ENCODE peak calls at places on chromosomes 6 and 20, in seven cellular contexts. Q is HCT116, I is SK-N-SH, U is K562, F is GM12878, T is H1, G is HepG2. L is an unnamed sample.

GRCh38 chr6:154893927-154894326 is 101.2 kb upstream of the TIAM2 start:
- DNase-seq in Q (no peak), I (no peak), U (no peak), F (no peak), T (no peak), G (no peak), L (no peak)

GRCh38 chr6:87393026-87393622 is 14.6 kb upstream of the CFAP206 start:
- DNase-seq in Q (peak), I (peak), U (peak), F (no peak), T (no peak), G (peak), L (peak)

GRCh38 chr6:8063762-8064637 is at the start of gene BLOC1S5:
- DNase-seq in Q (peak), I (peak), U (peak), F (peak), T (peak), G (peak), L (peak)

GRCh38 chr6:142372348-142372747 is 70.5 kb downstream of the ADGRG6 start:
- DNase-seq in Q (peak), I (no peak), U (no peak), F (no peak), T (no peak), G (no peak), L (peak)

GRCh38 chr6:154887051-154887450 is 108.1 kb upstream of the TIAM2 start:
- DNase-seq in Q (no peak), I (no peak), U (no peak), F (no peak), T (no peak), G (no peak), L (no peak)

GRCh38 chr6:132412656-132413500 is 11.6 kb upstream of the MOXD1 start:
- DNase-seq in Q (no peak), I (no peak), U (no peak), F (no peak), T (no peak), G (no peak), L (no peak)

GRCh38 chr6:106477158-106477557 is 116.6 kb downstream of the CRYBG1 start:
- DNase-seq in Q (no peak), I (no peak), U (no peak), F (no peak), T (no peak), G (no peak), L (no peak)

GRCh38 chr20:32577657-32578056 is 7.5 kb downstream of the NOL4L start:
- DNase-seq in Q (no peak), I (no peak), U (no peak), F (no peak), T (no peak), G (no peak), L (no peak)

GRCh38 chr6:168372871-168373270 is 53.3 kb upstream of the DACT2 start:
- DNase-seq in Q (no peak), I (no peak), U (no peak), F (no peak), T (no peak), G (no peak), L (no peak)
- TF ChIP-seq JUND in Q (no peak), I (no peak), U (no peak), F (no peak), T (no peak), G (no peak), L (no peak)

GRCh38 chr6:2875840-2876207 is 27.3 kb downstream of the SERPINB9 start:
- DNase-seq in Q (no peak), I (peak), U (no peak), F (no peak), T (no peak), G (no peak), L (peak)
- TF ChIP-seq JUND in Q (no peak), I (no peak), U (no peak), F (no peak), T (no peak), G (no peak), L (no peak)

GRCh38 chr6:108350528-108350927 is 55.7 kb downstream of the AFG1L start:
- DNase-seq in Q (no peak), I (no peak), U (no peak), F (no peak), T (no peak), G (no peak), L (no peak)
- TF ChIP-seq JUND in Q (no peak), I (no peak), U (no peak), F (no peak), T (no peak), G (no peak), L (no peak)

GRCh38 chr6:30480536-30481156 is 8.7 kb upstream of the HLA-E start:
- DNase-seq in Q (no peak), I (no peak), U (no peak), F (no peak), T (no peak), G (no peak), L (no peak)
- TF ChIP-seq JUND in Q (no peak), I (no peak), U (no peak), F (no peak), T (no peak), G (no peak), L (no peak)

DNA sequence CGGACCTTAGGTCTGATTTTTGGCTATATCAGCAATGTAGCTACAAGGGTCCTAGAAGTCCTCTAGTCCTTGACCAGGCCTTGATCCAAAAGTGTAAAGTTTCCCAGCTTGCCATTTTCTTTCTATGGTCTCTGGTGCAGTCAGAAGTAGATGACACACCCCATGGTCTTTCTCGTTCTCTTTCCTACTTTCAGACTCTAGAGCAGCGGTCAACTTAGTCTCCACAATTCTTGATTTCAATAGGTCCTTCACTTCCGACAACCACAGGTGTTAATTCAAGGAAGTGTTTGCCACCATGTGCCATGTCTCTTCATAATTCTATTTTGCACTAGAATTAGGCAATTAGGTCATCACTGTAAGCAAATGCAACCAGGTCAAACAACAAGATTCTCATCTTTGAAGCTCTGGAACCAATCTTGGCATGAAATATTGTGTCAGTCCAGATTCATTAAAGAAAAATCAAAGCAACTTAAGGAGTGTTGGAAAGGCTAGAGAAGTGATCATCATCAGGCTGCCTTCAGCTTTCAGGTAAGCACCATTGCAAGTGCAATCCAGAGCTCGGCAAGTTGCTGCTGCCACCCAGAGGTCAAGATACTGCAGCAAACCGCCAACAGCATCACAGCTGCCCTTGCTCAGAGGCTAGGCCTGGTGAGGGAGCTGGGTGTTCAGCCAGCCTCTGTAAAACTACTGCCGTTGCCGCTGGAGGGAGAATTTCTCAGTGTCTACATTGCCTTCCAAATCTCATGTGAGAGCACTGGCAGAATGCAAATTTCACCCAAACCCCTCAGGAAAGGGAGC is 5.6 kb upstream of the SYNE1 start:
- DNase-seq in Q (peak), I (peak), U (no peak), F (no peak), T (peak), G (peak), L (peak)
- TF ChIP-seq JUND in Q (no peak), I (no peak), U (no peak), F (no peak), T (no peak), G (no peak), L (no peak)

DNA sequence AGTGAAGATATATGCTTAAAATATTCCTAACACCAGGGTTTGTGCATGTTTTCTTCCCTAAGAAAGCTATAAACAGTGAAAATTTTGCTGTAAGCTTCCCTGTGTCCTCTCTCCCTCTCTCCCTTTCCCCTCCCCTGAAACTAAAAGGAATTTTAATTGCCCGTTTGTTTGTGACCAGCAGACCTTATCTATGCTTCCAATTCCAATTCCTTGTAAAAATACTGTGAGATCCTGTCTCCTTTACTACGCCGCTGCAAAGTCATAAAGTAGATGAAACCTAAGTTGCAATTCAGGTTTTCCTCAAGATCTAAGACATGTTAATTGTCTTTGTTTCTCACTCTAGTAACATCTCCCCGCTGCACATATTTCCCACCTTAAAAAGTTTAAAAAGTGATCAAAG is 82.3 kb downstream of the DNAH8 start:
- DNase-seq in Q (no peak), I (no peak), U (no peak), F (no peak), T (no peak), G (no peak), L (peak)
- TF ChIP-seq JUND in Q (no peak), I (no peak), U (no peak), F (no peak), T (no peak), G (no peak), L (peak)

GRCh38 chr6:27890351-27891299 is 21.6 kb downstream of the OR2B2 start:
- DNase-seq in Q (peak), I (peak), U (peak), F (peak), T (peak), G (no peak), L (peak)
- TF ChIP-seq JUND in Q (no peak), I (peak), U (no peak), F (no peak), T (no peak), G (no peak), L (no peak)

GRCh38 chr20:38420232-38421085 is 14.7 kb downstream of the SNHG17 start:
- DNase-seq in Q (no peak), I (no peak), U (no peak), F (no peak), T (no peak), G (no peak), L (no peak)

GRCh38 chr20:38423541-38423940 is 11.6 kb downstream of the SNHG17 start:
- DNase-seq in Q (no peak), I (no peak), U (no peak), F (no peak), T (no peak), G (no peak), L (no peak)

GRCh38 chr20:38414769-38415450 is 20.2 kb downstream of the SNHG17 start:
- DNase-seq in Q (no peak), I (no peak), U (no peak), F (no peak), T (no peak), G (no peak), L (no peak)

GRCh38 chr20:38421915-38422314 is 13.2 kb downstream of the SNHG17 start:
- DNase-seq in Q (no peak), I (no peak), U (no peak), F (no peak), T (no peak), G (no peak), L (no peak)

GRCh38 chr20:38418509-38419204 is 16.5 kb downstream of the SNHG17 start:
- DNase-seq in Q (no peak), I (no peak), U (no peak), F (no peak), T (no peak), G (no peak), L (no peak)
- TF ChIP-seq JUND in Q (no peak), I (no peak), U (no peak), F (no peak), T (no peak), G (no peak), L (no peak)

DNA sequence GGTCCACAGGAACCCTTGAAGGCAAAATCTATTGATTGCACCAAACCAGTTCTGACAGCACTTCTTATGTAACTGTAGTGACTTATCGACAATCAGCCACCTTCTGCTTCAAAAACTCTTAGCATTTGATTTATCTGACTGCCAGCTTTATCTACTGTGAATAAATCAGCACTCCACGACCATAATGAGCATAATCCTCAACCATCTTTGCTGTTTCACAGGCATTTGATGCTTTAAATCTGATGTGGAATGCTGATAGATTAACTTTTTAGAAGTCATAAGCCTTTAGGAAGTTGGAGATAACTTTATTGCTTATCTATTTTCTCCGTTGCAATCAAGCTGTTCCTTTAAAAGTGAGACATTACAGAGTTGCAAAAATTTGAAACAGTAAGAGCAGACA is 101.5 kb upstream of the PTCHD4 start:
- DNase-seq in Q (no peak), I (no peak), U (no peak), F (no peak), T (no peak), G (no peak), L (no peak)
- TF ChIP-seq JUND in Q (no peak), I (no peak), U (no peak), F (no peak), T (no peak), G (no peak), L (no peak)